ENCODE peak calls at places on chromosomes 4 and X, in ten cellular contexts. One of them, this sample, is unnamed.

GRCh38 chr4:86935833-86936721 is 1.3 kb downstream of the AFF1 start:
- DNase-seq in NCI-H2227 treated with DMSO at 0.1 percent for 48 hours: peak
- DNase-seq in EL: peak
- DNase-seq in activated CD4-positive, alpha-beta T cell treated with anti-CD3 and anti-CD28 coated beads, Interleukin-2, amount 50 U/mL, for 24 hours: peak
- DNase-seq in H54: peak
- DNase-seq in osteocyte: no peak
- DNase-seq in A549: peak
- DNase-seq in ELR: peak
- DNase-seq in iris pigment epithelial cell: peak
- DNase-seq in activated CD8-positive, alpha-beta memory T cell treated with anti-CD3 and anti-CD28 coated beads for 48 hours: peak
- DNase-seq in this sample: peak

GRCh38 chr4:153154010-153154975 is 50.0 kb upstream of the TRIM2 start:
- DNase-seq in NCI-H2227 treated with DMSO at 0.1 percent for 48 hours: peak
- DNase-seq in EL: peak
- DNase-seq in activated CD4-positive, alpha-beta T cell treated with anti-CD3 and anti-CD28 coated beads, Interleukin-2, amount 50 U/mL, for 24 hours: no peak
- DNase-seq in H54: no peak
- DNase-seq in osteocyte: no peak
- DNase-seq in A549: peak
- DNase-seq in ELR: peak
- DNase-seq in iris pigment epithelial cell: peak
- DNase-seq in activated CD8-positive, alpha-beta memory T cell treated with anti-CD3 and anti-CD28 coated beads for 48 hours: no peak
- DNase-seq in this sample: no peak

GRCh38 chr4:16264798-16265197 is 38.5 kb upstream of the TAPT1 start:
- DNase-seq in NCI-H2227 treated with DMSO at 0.1 percent for 48 hours: peak
- DNase-seq in EL: peak
- DNase-seq in activated CD4-positive, alpha-beta T cell treated with anti-CD3 and anti-CD28 coated beads, Interleukin-2, amount 50 U/mL, for 24 hours: no peak
- DNase-seq in H54: no peak
- DNase-seq in osteocyte: no peak
- DNase-seq in A549: peak
- DNase-seq in ELR: peak
- DNase-seq in iris pigment epithelial cell: peak
- DNase-seq in activated CD8-positive, alpha-beta memory T cell treated with anti-CD3 and anti-CD28 coated beads for 48 hours: no peak
- DNase-seq in this sample: no peak

GRCh38 chr4:40321671-40322131 is 13.4 kb upstream of the CHRNA9 start:
- DNase-seq in NCI-H2227 treated with DMSO at 0.1 percent for 48 hours: no peak
- DNase-seq in EL: peak
- DNase-seq in activated CD4-positive, alpha-beta T cell treated with anti-CD3 and anti-CD28 coated beads, Interleukin-2, amount 50 U/mL, for 24 hours: no peak
- DNase-seq in H54: no peak
- DNase-seq in osteocyte: no peak
- DNase-seq in A549: peak
- DNase-seq in ELR: peak
- DNase-seq in iris pigment epithelial cell: peak
- DNase-seq in activated CD8-positive, alpha-beta memory T cell treated with anti-CD3 and anti-CD28 coated beads for 48 hours: no peak
- DNase-seq in this sample: no peak

GRCh38 chr4:66016240-66016639 is 346.0 kb upstream of the EPHA5 start:
- DNase-seq in NCI-H2227 treated with DMSO at 0.1 percent for 48 hours: no peak
- DNase-seq in EL: no peak
- DNase-seq in activated CD4-positive, alpha-beta T cell treated with anti-CD3 and anti-CD28 coated beads, Interleukin-2, amount 50 U/mL, for 24 hours: no peak
- DNase-seq in H54: no peak
- DNase-seq in osteocyte: no peak
- DNase-seq in A549: no peak
- DNase-seq in ELR: no peak
- DNase-seq in iris pigment epithelial cell: no peak
- DNase-seq in activated CD8-positive, alpha-beta memory T cell treated with anti-CD3 and anti-CD28 coated beads for 48 hours: no peak
- DNase-seq in this sample: no peak

GRCh38 chr4:86924805-86925204 is 10.0 kb upstream of the AFF1 start:
- DNase-seq in NCI-H2227 treated with DMSO at 0.1 percent for 48 hours: no peak
- DNase-seq in EL: peak
- DNase-seq in activated CD4-positive, alpha-beta T cell treated with anti-CD3 and anti-CD28 coated beads, Interleukin-2, amount 50 U/mL, for 24 hours: no peak
- DNase-seq in H54: no peak
- DNase-seq in osteocyte: no peak
- DNase-seq in A549: peak
- DNase-seq in ELR: peak
- DNase-seq in iris pigment epithelial cell: peak
- DNase-seq in activated CD8-positive, alpha-beta memory T cell treated with anti-CD3 and anti-CD28 coated beads for 48 hours: no peak
- DNase-seq in this sample: no peak

GRCh38 chrX:24928114-24928513 is 87.7 kb downstream of the ARX start:
- DNase-seq in NCI-H2227 treated with DMSO at 0.1 percent for 48 hours: peak
- DNase-seq in EL: no peak
- DNase-seq in activated CD4-positive, alpha-beta T cell treated with anti-CD3 and anti-CD28 coated beads, Interleukin-2, amount 50 U/mL, for 24 hours: no peak
- DNase-seq in H54: no peak
- DNase-seq in osteocyte: no peak
- DNase-seq in A549: no peak
- DNase-seq in ELR: no peak
- DNase-seq in iris pigment epithelial cell: no peak
- DNase-seq in activated CD8-positive, alpha-beta memory T cell treated with anti-CD3 and anti-CD28 coated beads for 48 hours: no peak
- DNase-seq in this sample: no peak

GRCh38 chr4:17662694-17663093 is 48.3 kb downstream of the MED28 start:
- DNase-seq in NCI-H2227 treated with DMSO at 0.1 percent for 48 hours: no peak
- DNase-seq in EL: peak
- DNase-seq in activated CD4-positive, alpha-beta T cell treated with anti-CD3 and anti-CD28 coated beads, Interleukin-2, amount 50 U/mL, for 24 hours: no peak
- DNase-seq in H54: no peak
- DNase-seq in osteocyte: no peak
- DNase-seq in A549: no peak
- DNase-seq in ELR: peak
- DNase-seq in iris pigment epithelial cell: peak
- DNase-seq in activated CD8-positive, alpha-beta memory T cell treated with anti-CD3 and anti-CD28 coated beads for 48 hours: no peak
- DNase-seq in this sample: no peak

GRCh38 chr4:73729534-73730165 is 10.7 kb upstream of the CXCL8 start:
- DNase-seq in NCI-H2227 treated with DMSO at 0.1 percent for 48 hours: no peak
- DNase-seq in EL: peak
- DNase-seq in activated CD4-positive, alpha-beta T cell treated with anti-CD3 and anti-CD28 coated beads, Interleukin-2, amount 50 U/mL, for 24 hours: no peak
- DNase-seq in H54: no peak
- DNase-seq in osteocyte: no peak
- DNase-seq in A549: peak
- DNase-seq in ELR: peak
- DNase-seq in iris pigment epithelial cell: peak
- DNase-seq in activated CD8-positive, alpha-beta memory T cell treated with anti-CD3 and anti-CD28 coated beads for 48 hours: no peak
- DNase-seq in this sample: no peak

GRCh38 chr4:160224049-160224448 is 1121.2 kb downstream of the RAPGEF2 start:
- DNase-seq in NCI-H2227 treated with DMSO at 0.1 percent for 48 hours: no peak
- DNase-seq in EL: no peak
- DNase-seq in activated CD4-positive, alpha-beta T cell treated with anti-CD3 and anti-CD28 coated beads, Interleukin-2, amount 50 U/mL, for 24 hours: no peak
- DNase-seq in H54: no peak
- DNase-seq in osteocyte: no peak
- DNase-seq in A549: no peak
- DNase-seq in ELR: no peak
- DNase-seq in iris pigment epithelial cell: no peak
- DNase-seq in activated CD8-positive, alpha-beta memory T cell treated with anti-CD3 and anti-CD28 coated beads for 48 hours: no peak
- DNase-seq in this sample: no peak

GRCh38 chr4:3829211-3829953 is 63.2 kb downstream of the ADRA2C start:
- DNase-seq in NCI-H2227 treated with DMSO at 0.1 percent for 48 hours: no peak
- DNase-seq in EL: no peak
- DNase-seq in activated CD4-positive, alpha-beta T cell treated with anti-CD3 and anti-CD28 coated beads, Interleukin-2, amount 50 U/mL, for 24 hours: no peak
- DNase-seq in H54: no peak
- DNase-seq in osteocyte: no peak
- DNase-seq in A549: no peak
- DNase-seq in ELR: no peak
- DNase-seq in iris pigment epithelial cell: no peak
- DNase-seq in activated CD8-positive, alpha-beta memory T cell treated with anti-CD3 and anti-CD28 coated beads for 48 hours: no peak
- DNase-seq in this sample: no peak

GRCh38 chr4:113921089-113921842 is 58.2 kb downstream of the ARSJ start:
- DNase-seq in NCI-H2227 treated with DMSO at 0.1 percent for 48 hours: no peak
- DNase-seq in EL: peak
- DNase-seq in activated CD4-positive, alpha-beta T cell treated with anti-CD3 and anti-CD28 coated beads, Interleukin-2, amount 50 U/mL, for 24 hours: no peak
- DNase-seq in H54: no peak
- DNase-seq in osteocyte: no peak
- DNase-seq in A549: no peak
- DNase-seq in ELR: peak
- DNase-seq in iris pigment epithelial cell: peak
- DNase-seq in activated CD8-positive, alpha-beta memory T cell treated with anti-CD3 and anti-CD28 coated beads for 48 hours: no peak
- DNase-seq in this sample: no peak

GRCh38 chr4:105350859-105351494 is 122.9 kb downstream of the PPA2 start:
- DNase-seq in NCI-H2227 treated with DMSO at 0.1 percent for 48 hours: no peak
- DNase-seq in EL: no peak
- DNase-seq in activated CD4-positive, alpha-beta T cell treated with anti-CD3 and anti-CD28 coated beads, Interleukin-2, amount 50 U/mL, for 24 hours: no peak
- DNase-seq in H54: no peak
- DNase-seq in osteocyte: no peak
- DNase-seq in A549: no peak
- DNase-seq in ELR: peak
- DNase-seq in iris pigment epithelial cell: peak
- DNase-seq in activated CD8-positive, alpha-beta memory T cell treated with anti-CD3 and anti-CD28 coated beads for 48 hours: no peak
- DNase-seq in this sample: no peak

GRCh38 chrX:130524476-130525194 is 122.8 kb downstream of the RBMX2 start:
- DNase-seq in NCI-H2227 treated with DMSO at 0.1 percent for 48 hours: no peak
- DNase-seq in EL: no peak
- DNase-seq in activated CD4-positive, alpha-beta T cell treated with anti-CD3 and anti-CD28 coated beads, Interleukin-2, amount 50 U/mL, for 24 hours: no peak
- DNase-seq in H54: no peak
- DNase-seq in osteocyte: no peak
- DNase-seq in A549: no peak
- DNase-seq in ELR: no peak
- DNase-seq in iris pigment epithelial cell: no peak
- DNase-seq in activated CD8-positive, alpha-beta memory T cell treated with anti-CD3 and anti-CD28 coated beads for 48 hours: no peak
- DNase-seq in this sample: no peak

GRCh38 chr4:47561331-47561730 is 76.3 kb downstream of the ATP10D start:
- DNase-seq in NCI-H2227 treated with DMSO at 0.1 percent for 48 hours: no peak
- DNase-seq in EL: no peak
- DNase-seq in activated CD4-positive, alpha-beta T cell treated with anti-CD3 and anti-CD28 coated beads, Interleukin-2, amount 50 U/mL, for 24 hours: no peak
- DNase-seq in H54: no peak
- DNase-seq in osteocyte: no peak
- DNase-seq in A549: no peak
- DNase-seq in ELR: no peak
- DNase-seq in iris pigment epithelial cell: no peak
- DNase-seq in activated CD8-positive, alpha-beta memory T cell treated with anti-CD3 and anti-CD28 coated beads for 48 hours: no peak
- DNase-seq in this sample: no peak

GRCh38 chr4:48967101-48967500 is 19.0 kb upstream of the CWH43 start:
- DNase-seq in NCI-H2227 treated with DMSO at 0.1 percent for 48 hours: no peak
- DNase-seq in EL: no peak
- DNase-seq in activated CD4-positive, alpha-beta T cell treated with anti-CD3 and anti-CD28 coated beads, Interleukin-2, amount 50 U/mL, for 24 hours: no peak
- DNase-seq in H54: no peak
- DNase-seq in osteocyte: no peak
- DNase-seq in A549: no peak
- DNase-seq in ELR: no peak
- DNase-seq in iris pigment epithelial cell: no peak
- DNase-seq in activated CD8-positive, alpha-beta memory T cell treated with anti-CD3 and anti-CD28 coated beads for 48 hours: no peak
- DNase-seq in this sample: no peak

GRCh38 chr4:151912626-151913025 is 151.8 kb upstream of the GATB start:
- DNase-seq in NCI-H2227 treated with DMSO at 0.1 percent for 48 hours: no peak
- DNase-seq in EL: no peak
- DNase-seq in activated CD4-positive, alpha-beta T cell treated with anti-CD3 and anti-CD28 coated beads, Interleukin-2, amount 50 U/mL, for 24 hours: no peak
- DNase-seq in H54: no peak
- DNase-seq in osteocyte: no peak
- DNase-seq in A549: no peak
- DNase-seq in ELR: no peak
- DNase-seq in iris pigment epithelial cell: no peak
- DNase-seq in activated CD8-positive, alpha-beta memory T cell treated with anti-CD3 and anti-CD28 coated beads for 48 hours: no peak
- DNase-seq in this sample: no peak

This sample was measured in activated naive CD4-positive, alpha-beta T cell treated with anti-CD3 and anti-CD28 coated beads, Interleukin-2, amount 50 U/mL, for 72 hours.